ENCODE peak calls at places on chromosomes 7 and 10, in nine cellular contexts. One of them, this sample, is unnamed. For H3K36me3, the result is how much of the 10 kb centered on the place peaks cover.

GRCh38 chr10:117792214-117792613 is 249.7 kb downstream of the EMX2 start:
- DNase-seq in colonic mucosa: no peak
- DNase-seq in SJCRH30: no peak
- DNase-seq in H1: no peak
- DNase-seq in heart right ventricle: no peak
- DNase-seq in adrenal gland: no peak
- DNase-seq in Panc1: no peak
- DNase-seq in mammary epithelial cell: no peak
- DNase-seq in aorta: no peak
- DNase-seq in this sample: no peak

GRCh38 chr10:127563718-127564553 is 14.8 kb downstream of the NPS start:
- DNase-seq in heart right ventricle: no peak
- DNase-seq in H1: peak
- DNase-seq in mammary epithelial cell: peak
- DNase-seq in adrenal gland: no peak
- DNase-seq in SJCRH30: peak
- DNase-seq in Panc1: no peak
- DNase-seq in colonic mucosa: peak
- DNase-seq in aorta: no peak
- DNase-seq in this sample: peak

GRCh38 chr7:117094457-117094856 is 141.2 kb downstream of the ST7 start:
- DNase-seq in adrenal gland: no peak
- DNase-seq in aorta: no peak
- DNase-seq in colonic mucosa: no peak
- DNase-seq in Panc1: no peak
- DNase-seq in SJCRH30: no peak
- DNase-seq in mammary epithelial cell: no peak
- DNase-seq in H1: no peak
- DNase-seq in heart right ventricle: no peak
- DNase-seq in this sample: no peak

GRCh38 chr10:110115784-110116520 is 91.5 kb upstream of the MXI1 start:
- DNase-seq in colonic mucosa: no peak
- DNase-seq in aorta: no peak
- DNase-seq in adrenal gland: no peak
- DNase-seq in Panc1: no peak
- DNase-seq in SJCRH30: no peak
- DNase-seq in heart right ventricle: no peak
- DNase-seq in mammary epithelial cell: peak
- DNase-seq in H1: no peak
- DNase-seq in this sample: no peak

GRCh38 chr7:112937651-112938390 is 147.6 kb upstream of the TMEM168 start:
- DNase-seq in SJCRH30: no peak
- DNase-seq in Panc1: no peak
- DNase-seq in colonic mucosa: no peak
- DNase-seq in H1: no peak
- DNase-seq in aorta: no peak
- DNase-seq in heart right ventricle: no peak
- DNase-seq in adrenal gland: no peak
- DNase-seq in mammary epithelial cell: peak
- DNase-seq in this sample: no peak

GRCh38 chr7:106277976-106278375 is 6.8 kb downstream of the NAMPT start:
- DNase-seq in adrenal gland: no peak
- DNase-seq in aorta: no peak
- DNase-seq in mammary epithelial cell: no peak
- DNase-seq in colonic mucosa: no peak
- DNase-seq in H1: no peak
- DNase-seq in Panc1: no peak
- DNase-seq in heart right ventricle: no peak
- DNase-seq in SJCRH30: no peak
- DNase-seq in this sample: no peak

GRCh38 chr7:70434376-70434775 is 697.6 kb upstream of the GALNT17 start:
- DNase-seq in SJCRH30: no peak
- DNase-seq in colonic mucosa: no peak
- DNase-seq in aorta: no peak
- DNase-seq in mammary epithelial cell: no peak
- DNase-seq in H1: no peak
- DNase-seq in heart right ventricle: no peak
- DNase-seq in adrenal gland: no peak
- DNase-seq in Panc1: no peak
- DNase-seq in this sample: no peak

GRCh38 chr10:17643339-17643754 is 604 bp upstream of the STAM start:
- DNase-seq in Panc1: no peak
- DNase-seq in H1: no peak
- DNase-seq in heart right ventricle: peak
- DNase-seq in adrenal gland: peak
- DNase-seq in mammary epithelial cell: peak
- DNase-seq in aorta: peak
- DNase-seq in SJCRH30: peak
- DNase-seq in colonic mucosa: no peak
- DNase-seq in this sample: peak

DNA sequence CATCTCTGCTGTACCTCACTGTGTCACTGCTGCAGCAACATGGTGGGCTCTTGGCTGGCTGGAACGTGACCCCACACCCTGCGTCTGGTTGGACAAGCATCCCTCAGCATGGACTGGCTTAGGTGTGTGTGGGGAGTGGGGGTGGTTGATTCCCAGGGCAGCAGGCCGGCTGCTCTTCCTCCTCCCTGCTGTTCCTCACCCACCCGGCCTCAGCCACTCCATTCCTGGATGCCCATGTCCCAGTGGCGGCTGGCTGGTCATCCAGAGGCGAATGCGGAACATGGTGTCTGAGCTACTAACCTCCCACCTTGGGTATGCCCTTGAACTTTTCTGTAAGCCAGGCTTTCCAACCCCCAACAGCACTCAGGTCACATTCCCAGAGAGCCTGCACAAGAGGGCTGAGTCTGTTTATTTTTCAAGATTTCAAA is 81.2 kb downstream of the GRK5 start:
- DNase-seq in Panc1: no peak
- DNase-seq in SJCRH30: no peak
- DNase-seq in adrenal gland: no peak
- DNase-seq in mammary epithelial cell: no peak
- DNase-seq in H1: no peak
- DNase-seq in aorta: no peak
- DNase-seq in colonic mucosa: no peak
- DNase-seq in heart right ventricle: no peak
- DNase-seq in this sample: no peak
- H3K27ac ChIP-seq in Panc1: no peak
- H3K27ac ChIP-seq in SJCRH30: no peak
- H3K27ac ChIP-seq in adrenal gland: peak
- H3K27ac ChIP-seq in mammary epithelial cell: no peak
- H3K27ac ChIP-seq in H1: no peak
- H3K27ac ChIP-seq in aorta: no peak
- H3K27ac ChIP-seq in colonic mucosa: peak
- H3K27ac ChIP-seq in heart right ventricle: peak
- H3K27ac ChIP-seq in this sample: no peak

GRCh38 chr10:49398000-49398861 is 2.3 kb upstream of the DRGX start:
- DNase-seq in mammary epithelial cell: peak
- DNase-seq in aorta: peak
- DNase-seq in H1: peak
- DNase-seq in colonic mucosa: peak
- DNase-seq in SJCRH30: no peak
- DNase-seq in Panc1: no peak
- DNase-seq in heart right ventricle: peak
- DNase-seq in adrenal gland: peak
- DNase-seq in this sample: no peak

GRCh38 chr10:49395741-49396665 is at the start of gene DRGX:
- DNase-seq in colonic mucosa: no peak
- DNase-seq in adrenal gland: no peak
- DNase-seq in Panc1: no peak
- DNase-seq in SJCRH30: peak
- DNase-seq in H1: no peak
- DNase-seq in mammary epithelial cell: no peak
- DNase-seq in aorta: no peak
- DNase-seq in heart right ventricle: no peak
- DNase-seq in this sample: no peak

GRCh38 chr10:49397036-49397999 is 1.4 kb upstream of the DRGX start:
- DNase-seq in H1: peak
- DNase-seq in heart right ventricle: no peak
- DNase-seq in aorta: no peak
- DNase-seq in SJCRH30: no peak
- DNase-seq in mammary epithelial cell: no peak
- DNase-seq in adrenal gland: no peak
- DNase-seq in Panc1: no peak
- DNase-seq in colonic mucosa: no peak
- DNase-seq in this sample: no peak

GRCh38 chr10:49394933-49395740 is 752 bp downstream of the DRGX start:
- DNase-seq in Panc1: no peak
- DNase-seq in colonic mucosa: no peak
- DNase-seq in adrenal gland: no peak
- DNase-seq in mammary epithelial cell: peak
- DNase-seq in SJCRH30: peak
- DNase-seq in H1: peak
- DNase-seq in heart right ventricle: no peak
- DNase-seq in aorta: no peak
- DNase-seq in this sample: no peak

GRCh38 chr10:49396666-49396999 is 744 bp upstream of the DRGX start:
- DNase-seq in H1: no peak
- DNase-seq in colonic mucosa: no peak
- DNase-seq in adrenal gland: no peak
- DNase-seq in heart right ventricle: no peak
- DNase-seq in mammary epithelial cell: no peak
- DNase-seq in SJCRH30: no peak
- DNase-seq in aorta: no peak
- DNase-seq in Panc1: no peak
- DNase-seq in this sample: no peak
- H3K4me3 ChIP-seq in H1: no peak
- H3K4me3 ChIP-seq in colonic mucosa: no peak
- H3K4me3 ChIP-seq in adrenal gland: no peak
- H3K4me3 ChIP-seq in heart right ventricle: no peak
- H3K4me3 ChIP-seq in mammary epithelial cell: no peak
- H3K4me3 ChIP-seq in SJCRH30: no peak
- H3K4me3 ChIP-seq in aorta: no peak
- H3K4me3 ChIP-seq in Panc1: no peak
- H3K4me3 ChIP-seq in this sample: no peak

GRCh38 chr10:7365029-7365750 is 45.6 kb downstream of the SFMBT2 start:
- DNase-seq in aorta: no peak
- DNase-seq in heart right ventricle: no peak
- DNase-seq in H1: no peak
- DNase-seq in colonic mucosa: no peak
- DNase-seq in SJCRH30: peak
- DNase-seq in adrenal gland: no peak
- DNase-seq in mammary epithelial cell: no peak
- DNase-seq in Panc1: no peak
- DNase-seq in this sample: no peak

GRCh38 chr10:7359954-7360353 is 50.9 kb downstream of the SFMBT2 start:
- DNase-seq in mammary epithelial cell: no peak
- DNase-seq in adrenal gland: no peak
- DNase-seq in SJCRH30: no peak
- DNase-seq in Panc1: no peak
- DNase-seq in colonic mucosa: no peak
- DNase-seq in heart right ventricle: no peak
- DNase-seq in aorta: no peak
- DNase-seq in H1: no peak
- DNase-seq in this sample: no peak

GRCh38 chr10:7362451-7362850 is 48.4 kb downstream of the SFMBT2 start:
- DNase-seq in aorta: no peak
- DNase-seq in mammary epithelial cell: no peak
- DNase-seq in heart right ventricle: no peak
- DNase-seq in SJCRH30: no peak
- DNase-seq in Panc1: no peak
- DNase-seq in H1: no peak
- DNase-seq in colonic mucosa: no peak
- DNase-seq in adrenal gland: no peak
- DNase-seq in this sample: peak

GRCh38 chr10:7363700-7364099 is 47.1 kb downstream of the SFMBT2 start:
- DNase-seq in SJCRH30: no peak
- DNase-seq in Panc1: no peak
- DNase-seq in H1: no peak
- DNase-seq in colonic mucosa: no peak
- DNase-seq in mammary epithelial cell: no peak
- DNase-seq in aorta: no peak
- DNase-seq in adrenal gland: no peak
- DNase-seq in heart right ventricle: no peak
- DNase-seq in this sample: no peak

DNA sequence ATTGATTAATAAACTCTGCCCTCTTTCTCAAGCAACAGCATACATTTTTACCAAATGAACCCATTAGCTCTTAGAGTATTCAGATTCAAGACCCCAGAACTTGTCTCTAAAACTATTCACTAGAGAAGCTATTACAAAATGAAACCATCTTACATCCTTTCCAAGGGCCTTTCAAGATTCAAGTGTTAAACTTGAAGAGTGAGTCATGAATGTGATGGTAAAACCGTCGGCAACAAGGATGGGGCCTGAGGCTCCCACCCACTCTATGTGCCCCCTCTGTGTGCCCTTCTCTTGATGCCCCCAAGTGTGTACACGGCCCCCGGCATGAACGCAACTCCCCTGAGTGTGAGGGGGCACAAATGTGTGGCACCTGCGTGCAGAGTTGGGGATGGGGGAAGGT is 46.4 kb downstream of the SFMBT2 start:
- DNase-seq in aorta: no peak
- DNase-seq in colonic mucosa: no peak
- DNase-seq in adrenal gland: no peak
- DNase-seq in Panc1: no peak
- DNase-seq in mammary epithelial cell: no peak
- DNase-seq in SJCRH30: no peak
- DNase-seq in heart right ventricle: no peak
- DNase-seq in H1: no peak
- DNase-seq in this sample: no peak
- H3K36me3 ChIP-seq in aorta: under half
- H3K36me3 ChIP-seq in colonic mucosa: under half
- H3K36me3 ChIP-seq in adrenal gland: under half
- H3K36me3 ChIP-seq in Panc1: under half
- H3K36me3 ChIP-seq in mammary epithelial cell: under half
- H3K36me3 ChIP-seq in SJCRH30: under half
- H3K36me3 ChIP-seq in heart right ventricle: half or more
- H3K36me3 ChIP-seq in H1: under half
- H3K36me3 ChIP-seq in this sample: under half

GRCh38 chr10:132274986-132275385 is 32.8 kb downstream of the STK32C start:
- DNase-seq in colonic mucosa: no peak
- DNase-seq in heart right ventricle: no peak
- DNase-seq in H1: no peak
- DNase-seq in adrenal gland: no peak
- DNase-seq in aorta: peak
- DNase-seq in Panc1: no peak
- DNase-seq in SJCRH30: no peak
- DNase-seq in mammary epithelial cell: no peak
- DNase-seq in this sample: no peak

GRCh38 chr10:132275426-132276178 is 32.1 kb downstream of the STK32C start:
- DNase-seq in SJCRH30: no peak
- DNase-seq in colonic mucosa: no peak
- DNase-seq in adrenal gland: no peak
- DNase-seq in aorta: peak
- DNase-seq in mammary epithelial cell: no peak
- DNase-seq in H1: no peak
- DNase-seq in Panc1: no peak
- DNase-seq in heart right ventricle: no peak
- DNase-seq in this sample: no peak

GRCh38 chr10:132277311-132277741 is 30.4 kb downstream of the STK32C start:
- DNase-seq in colonic mucosa: no peak
- DNase-seq in mammary epithelial cell: no peak
- DNase-seq in Panc1: no peak
- DNase-seq in heart right ventricle: no peak
- DNase-seq in SJCRH30: no peak
- DNase-seq in H1: no peak
- DNase-seq in adrenal gland: no peak
- DNase-seq in aorta: peak
- DNase-seq in this sample: no peak

GRCh38 chr10:132276179-132276675 is 31.5 kb downstream of the STK32C start:
- DNase-seq in heart right ventricle: no peak
- DNase-seq in SJCRH30: no peak
- DNase-seq in Panc1: no peak
- DNase-seq in mammary epithelial cell: no peak
- DNase-seq in H1: no peak
- DNase-seq in adrenal gland: no peak
- DNase-seq in aorta: peak
- DNase-seq in colonic mucosa: no peak
- DNase-seq in this sample: no peak

DNA sequence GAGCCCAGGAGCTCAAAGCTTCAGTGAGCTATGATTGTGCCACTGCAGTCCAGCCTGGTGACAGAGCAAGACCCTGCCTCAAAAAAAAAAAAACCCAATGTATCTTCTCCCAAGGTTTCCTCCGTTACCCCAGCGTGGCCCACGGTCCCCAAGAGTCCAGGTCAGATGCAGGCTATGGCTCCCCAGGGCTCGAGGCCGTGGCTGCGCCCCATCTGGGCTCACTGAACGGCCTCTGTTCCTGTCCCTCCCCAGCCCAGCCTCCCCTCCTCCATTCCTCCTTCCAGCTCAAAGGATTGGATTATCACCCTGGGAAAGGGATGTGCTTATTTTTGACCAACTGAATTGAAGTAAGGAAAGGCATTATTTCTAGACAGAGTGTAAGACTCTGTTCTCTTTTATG is 31.0 kb downstream of the STK32C start:
- DNase-seq in adrenal gland: no peak
- DNase-seq in SJCRH30: no peak
- DNase-seq in heart right ventricle: no peak
- DNase-seq in colonic mucosa: no peak
- DNase-seq in Panc1: no peak
- DNase-seq in aorta: peak
- DNase-seq in mammary epithelial cell: no peak
- DNase-seq in H1: no peak
- DNase-seq in this sample: no peak
- H3K27ac ChIP-seq in adrenal gland: no peak
- H3K27ac ChIP-seq in SJCRH30: no peak
- H3K27ac ChIP-seq in heart right ventricle: no peak
- H3K27ac ChIP-seq in colonic mucosa: no peak
- H3K27ac ChIP-seq in Panc1: no peak
- H3K27ac ChIP-seq in aorta: no peak
- H3K27ac ChIP-seq in mammary epithelial cell: no peak
- H3K27ac ChIP-seq in H1: no peak
- H3K27ac ChIP-seq in this sample: no peak